ENCODE peak calls at places on chromosomes 13 and 19, in five cellular contexts. One of them, this sample, is unnamed.
A peak's percentile ranks its signal among the peaks of the same experiment; 100 is the strongest.

GRCh38 chr13:44382635-44383145 is 9.1 kb downstream of the SERP2 start:
- DNase-seq in GM04503: no peak
- DNase-seq in prostate gland: peak; percentile 51
- DNase-seq in kidney tubule cell: no peak
- DNase-seq in stimulated activated CD8-positive, alpha-beta memory T cell treated with anti-CD3 and anti-CD28 coated beads, Interleukin-2, amount 100 ng/mL, for 48 hours: no peak
- DNase-seq in this sample: no peak

GRCh38 chr13:37326319-37326718 is 220.9 kb upstream of the CSNK1A1L start:
- DNase-seq in prostate gland: no peak
- DNase-seq in kidney tubule cell: no peak
- DNase-seq in GM04503: no peak
- DNase-seq in stimulated activated CD8-positive, alpha-beta memory T cell treated with anti-CD3 and anti-CD28 coated beads, Interleukin-2, amount 100 ng/mL, for 48 hours: no peak
- DNase-seq in this sample: no peak

GRCh38 chr19:18204394-18205179 is 745 bp upstream of the RAB3A start:
- DNase-seq in stimulated activated CD8-positive, alpha-beta memory T cell treated with anti-CD3 and anti-CD28 coated beads, Interleukin-2, amount 100 ng/mL, for 48 hours: no peak
- DNase-seq in prostate gland: no peak
- DNase-seq in GM04503: no peak
- DNase-seq in kidney tubule cell: no peak
- DNase-seq in this sample: no peak

GRCh38 chr19:29667941-29668340 is 2.7 kb downstream of the PLEKHF1 start:
- DNase-seq in prostate gland: no peak
- DNase-seq in GM04503: no peak
- DNase-seq in stimulated activated CD8-positive, alpha-beta memory T cell treated with anti-CD3 and anti-CD28 coated beads, Interleukin-2, amount 100 ng/mL, for 48 hours: peak; percentile 35
- DNase-seq in kidney tubule cell: no peak
- DNase-seq in this sample: no peak

GRCh38 chr19:45782820-45783785 is 813 bp upstream of the DMPK start:
- DNase-seq in GM04503: peak; percentile 59
- DNase-seq in prostate gland: peak; percentile 65
- DNase-seq in kidney tubule cell: peak; percentile 33
- DNase-seq in stimulated activated CD8-positive, alpha-beta memory T cell treated with anti-CD3 and anti-CD28 coated beads, Interleukin-2, amount 100 ng/mL, for 48 hours: no peak
- DNase-seq in this sample: no peak

GRCh38 chr19:825897-826640 is 1.6 kb upstream of the AZU1 start:
- DNase-seq in GM04503: no peak
- DNase-seq in stimulated activated CD8-positive, alpha-beta memory T cell treated with anti-CD3 and anti-CD28 coated beads, Interleukin-2, amount 100 ng/mL, for 48 hours: no peak
- DNase-seq in kidney tubule cell: no peak
- DNase-seq in prostate gland: no peak
- DNase-seq in this sample: no peak

GRCh38 chr13:36973621-36974268 is 25.4 kb downstream of the ALG5 start:
- DNase-seq in prostate gland: no peak
- DNase-seq in GM04503: no peak
- DNase-seq in stimulated activated CD8-positive, alpha-beta memory T cell treated with anti-CD3 and anti-CD28 coated beads, Interleukin-2, amount 100 ng/mL, for 48 hours: no peak
- DNase-seq in kidney tubule cell: no peak
- DNase-seq in this sample: no peak

GRCh38 chr13:63081400-63082014 is 1665.9 kb upstream of the PCDH20 start:
- DNase-seq in kidney tubule cell: no peak
- DNase-seq in GM04503: no peak
- DNase-seq in prostate gland: no peak
- DNase-seq in stimulated activated CD8-positive, alpha-beta memory T cell treated with anti-CD3 and anti-CD28 coated beads, Interleukin-2, amount 100 ng/mL, for 48 hours: no peak
- DNase-seq in this sample: no peak

GRCh38 chr13:40611635-40612422 is 54.6 kb downstream of the FOXO1 start:
- DNase-seq in GM04503: no peak
- DNase-seq in stimulated activated CD8-positive, alpha-beta memory T cell treated with anti-CD3 and anti-CD28 coated beads, Interleukin-2, amount 100 ng/mL, for 48 hours: no peak
- DNase-seq in kidney tubule cell: no peak
- DNase-seq in prostate gland: no peak
- DNase-seq in this sample: no peak

GRCh38 chr19:47499863-47500830 is 14.7 kb downstream of the NAPA start:
- DNase-seq in prostate gland: peak; percentile 86
- DNase-seq in kidney tubule cell: no peak
- DNase-seq in GM04503: no peak
- DNase-seq in stimulated activated CD8-positive, alpha-beta memory T cell treated with anti-CD3 and anti-CD28 coated beads, Interleukin-2, amount 100 ng/mL, for 48 hours: no peak
- DNase-seq in this sample: no peak

GRCh38 chr19:56222901-56223300 is 20.8 kb downstream of the ZSCAN5C start:
- DNase-seq in GM04503: no peak
- DNase-seq in prostate gland: no peak
- DNase-seq in kidney tubule cell: no peak
- DNase-seq in stimulated activated CD8-positive, alpha-beta memory T cell treated with anti-CD3 and anti-CD28 coated beads, Interleukin-2, amount 100 ng/mL, for 48 hours: no peak
- DNase-seq in this sample: no peak

GRCh38 chr13:42971670-42972355 is 20.2 kb downstream of the EPSTI1 start:
- DNase-seq in prostate gland: no peak
- DNase-seq in stimulated activated CD8-positive, alpha-beta memory T cell treated with anti-CD3 and anti-CD28 coated beads, Interleukin-2, amount 100 ng/mL, for 48 hours: no peak
- DNase-seq in kidney tubule cell: no peak
- DNase-seq in GM04503: no peak
- DNase-seq in this sample: no peak

This sample was measured in HS-5.